ENCODE peak calls at places on chromosomes 12 and 14, in eight cellular contexts. V is thyroid gland, K is psoas muscle, G is HCT116, O is kidney epithelial cell, B is IMR-90, I is A549, M is AG04449. C is an unnamed sample.

GRCh38 chr12:16603916-16604575 is 1.9 kb downstream of the LMO3 start:
- DNase-seq in V (peak; percentile 28), K (no peak), G (no peak), O (no peak), B (no peak), I (no peak), M (no peak), C (peak; percentile 35)

GRCh38 chr14:55126089-55126488 is 3.0 kb upstream of the LGALS3 start:
- DNase-seq in V (no peak), K (no peak), G (no peak), O (no peak), B (no peak), I (no peak), M (no peak), C (no peak)

GRCh38 chr12:114774181-114774580 is 90.2 kb upstream of the TBX3 start:
- DNase-seq in V (no peak), K (no peak), G (peak; percentile 8), O (peak; percentile 9), B (peak; percentile 85), I (peak; percentile 74), M (no peak), C (no peak)

GRCh38 chr14:75452900-75453816 is 25.3 kb downstream of the JDP2 start:
- DNase-seq in V (peak; percentile 45), K (peak; percentile 84), G (no peak), O (peak; percentile 53), B (peak; percentile 89), I (peak; percentile 80), M (peak; percentile 80), C (peak; percentile 87)

GRCh38 chr12:6827437-6827894 is 741 bp upstream of the P3H3 start:
- DNase-seq in V (peak; percentile 78), K (peak; percentile 85), G (peak; percentile 69), O (no peak), B (peak; percentile 79), I (peak; percentile 84), M (no peak), C (peak; percentile 56)

GRCh38 chr12:14886271-14886670 is 617 bp upstream of the MGP start:
- DNase-seq in V (no peak), K (no peak), G (no peak), O (no peak), B (no peak), I (no peak), M (no peak), C (peak; percentile 23)

GRCh38 chr14:78448483-78449094 is 278.4 kb downstream of the NRXN3 start:
- DNase-seq in V (peak; percentile 43), K (no peak), G (peak; percentile 15), O (no peak), B (no peak), I (peak; percentile 40), M (no peak), C (peak; percentile 35)

GRCh38 chr12:128763395-128763794 is 60.4 kb downstream of the SLC15A4 start:
- DNase-seq in V (no peak), K (no peak), G (no peak), O (no peak), B (no peak), I (no peak), M (no peak), C (no peak)

GRCh38 chr12:1523046-1523445 is 71.3 kb downstream of the FBXL14 start:
- DNase-seq in V (no peak), K (no peak), G (no peak), O (no peak), B (no peak), I (no peak), M (no peak), C (no peak)

GRCh38 chr12:9742665-9743064 is 9.8 kb upstream of the CLECL1 start:
- DNase-seq in V (no peak), K (no peak), G (no peak), O (no peak), B (no peak), I (no peak), M (no peak), C (no peak)

GRCh38 chr14:23145794-23146422 is 26.9 kb upstream of the CEBPE start:
- DNase-seq in V (no peak), K (no peak), G (no peak), O (no peak), B (no peak), I (peak; percentile 13), M (no peak), C (peak; percentile 23)

GRCh38 chr12:9070351-9070750 is 45.4 kb downstream of the A2M start:
- DNase-seq in V (no peak), K (no peak), G (no peak), O (no peak), B (no peak), I (no peak), M (no peak), C (no peak)

GRCh38 chr14:96038920-96039632 is at the start of gene C14orf132:
- DNase-seq in V (peak; percentile 58), K (peak; percentile 75), G (peak; percentile 18), O (no peak), B (peak; percentile 48), I (peak; percentile 30), M (no peak), C (peak; percentile 15)

GRCh38 chr14:65962952-65963351 is 523.2 kb upstream of the CCDC196 start:
- DNase-seq in V (no peak), K (no peak), G (no peak), O (no peak), B (no peak), I (no peak), M (no peak), C (no peak)

GRCh38 chr12:5432011-5432400 is at the start of gene NTF3:
- DNase-seq in V (no peak), K (no peak), G (no peak), O (no peak), B (peak; percentile 76), I (no peak), M (no peak), C (no peak)

GRCh38 chr12:118307069-118307954 is 65.4 kb downstream of the TAOK3 start:
- DNase-seq in V (no peak), K (no peak), G (no peak), O (peak; percentile 79), B (peak; percentile 95), I (peak; percentile 19), M (peak; percentile 91), C (peak; percentile 93)

GRCh38 chr14:105173901-105174894 is 5.6 kb upstream of the JAG2 start:
- DNase-seq in V (no peak), K (no peak), G (no peak), O (no peak), B (no peak), I (no peak), M (no peak), C (peak; percentile 68)

GRCh38 chr12:13405961-13406703 is 209.6 kb downstream of the EMP1 start:
- DNase-seq in V (no peak), K (no peak), G (no peak), O (no peak), B (no peak), I (no peak), M (no peak), C (no peak)

GRCh38 chr12:13404631-13405473 is 208.3 kb downstream of the EMP1 start:
- DNase-seq in V (peak; percentile 11), K (no peak), G (no peak), O (no peak), B (no peak), I (no peak), M (no peak), C (peak; percentile 25)

DNA sequence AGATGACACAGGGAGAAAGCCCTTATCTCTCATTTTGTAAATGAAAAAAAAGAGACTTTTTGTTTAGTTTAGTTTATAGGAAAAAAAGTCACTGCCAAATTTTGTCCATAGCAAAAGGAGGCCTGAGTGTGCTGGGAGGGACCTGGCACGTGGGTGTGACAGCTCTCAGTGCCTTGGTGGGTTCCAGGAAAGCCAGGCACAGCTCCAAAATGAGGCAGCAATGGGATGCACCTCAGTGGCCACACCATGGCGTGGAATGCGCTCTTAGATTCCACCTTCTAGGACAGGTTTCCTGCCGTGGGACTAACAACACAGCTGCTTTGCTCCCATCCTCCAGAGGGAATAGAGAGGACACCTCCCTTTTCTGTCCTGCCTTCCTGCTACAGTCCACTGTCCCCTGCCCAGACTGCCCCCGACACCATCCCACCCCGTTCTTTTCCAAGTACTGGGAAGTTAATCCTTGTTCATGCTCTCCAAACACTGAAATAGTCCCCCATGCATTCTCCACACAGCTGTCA is 207.6 kb downstream of the EMP1 start:
- DNase-seq in V (peak; percentile 72), K (no peak), G (no peak), O (no peak), B (no peak), I (no peak), M (no peak), C (no peak)
- H3K4me3 ChIP-seq in V (no peak overlapping the region), K (no peak overlapping the region), G (no peak overlapping the region), O (peak overlapping the region; percentile 9), B (no peak overlapping the region), I (peak overlapping the region; percentile 32), M (no peak overlapping the region), C (no peak overlapping the region)

GRCh38 chr14:98692832-98693231 is 579.2 kb downstream of the BCL11B start:
- DNase-seq in V (peak; percentile 56), K (no peak), G (no peak), O (no peak), B (no peak), I (no peak), M (no peak), C (peak; percentile 56)
- TF ChIP-seq CTCF in V (no peak), K (no peak), G (no peak), O (no peak), B (no peak), I (no peak), M (no peak), C (no peak)

GRCh38 chr12:51864701-51865469 is 16.4 kb upstream of the FIGNL2 start:
- DNase-seq in V (no peak), K (peak; percentile 20), G (no peak), O (no peak), B (no peak), I (no peak), M (no peak), C (no peak)
- H3K4me3 ChIP-seq in V (no peak overlapping the region), K (peak overlapping the region; percentile 63), G (no peak overlapping the region), O (no peak overlapping the region), B (no peak overlapping the region), I (no peak overlapping the region), M (peak overlapping the region; percentile 40), C (no peak overlapping the region)

GRCh38 chr12:79886917-79887519 is 47.9 kb downstream of the PPP1R12A start:
- DNase-seq in V (no peak), K (no peak), G (peak; percentile 41), O (peak; percentile 21), B (peak; percentile 66), I (peak; percentile 65), M (no peak), C (peak; percentile 74)
- TF ChIP-seq CTCF in V (peak; percentile 24), K (peak; percentile 56), G (peak; percentile 64), O (peak; percentile 57), B (peak; percentile 57), I (peak; percentile 73), M (peak; percentile 49), C (peak; percentile 45)

DNA sequence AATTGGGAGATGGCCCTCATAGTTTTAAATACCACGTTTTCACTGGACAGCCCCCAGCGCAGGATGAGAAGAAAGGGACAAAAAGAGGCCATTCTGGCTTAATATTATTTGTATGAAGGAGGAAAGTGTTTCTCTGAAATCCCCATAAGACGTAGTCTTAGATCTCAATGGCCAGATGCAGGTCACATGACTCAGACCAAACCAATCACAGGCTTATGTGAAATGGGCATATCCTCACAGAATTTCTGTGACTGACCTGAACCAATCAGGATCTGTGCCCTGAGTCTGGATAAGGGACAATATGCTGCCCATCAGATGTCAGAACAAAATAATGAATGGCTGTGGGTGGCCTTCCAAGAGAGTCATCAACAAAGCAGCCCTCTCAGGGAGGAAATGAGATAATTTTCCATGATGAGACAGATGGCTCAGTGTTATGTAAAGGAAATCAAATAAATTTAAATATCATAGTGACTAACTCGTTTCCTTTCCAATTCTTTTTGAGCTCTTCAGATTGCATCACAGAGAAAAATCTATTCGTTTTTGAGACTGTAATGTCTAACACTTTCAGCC is 1009.5 kb upstream of the TMEM132C start:
- DNase-seq in V (no peak), K (no peak), G (no peak), O (no peak), B (peak; percentile 62), I (no peak), M (no peak), C (peak; percentile 66)
- H3K4me3 ChIP-seq in V (no peak overlapping the region), K (no peak overlapping the region), G (no peak overlapping the region), O (no peak overlapping the region), B (no peak overlapping the region), I (no peak overlapping the region), M (no peak overlapping the region), C (no peak overlapping the region)